ENCODE peak calls at places on chromosomes 16 and 17, in six cellular contexts. V is transverse colon, Z is OCI-LY7, Q is IMR-90, S is AG04449, U is cardiac fibroblast. R is an unnamed sample.

GRCh38 chr16:69712914-69713581 is 13.3 kb downstream of the NQO1 start:
- DNase-seq in V (no peak), U (no peak), Z (no peak), S (no peak), Q (no peak), R (no peak)

GRCh38 chr16:1003551-1004347 is 22.2 kb downstream of the SOX8 start:
- DNase-seq in S (no peak), Z (no peak), Q (peak), U (no peak), V (no peak), R (no peak)

GRCh38 chr16:52393448-52393847 is 153.5 kb downstream of the TOX3 start:
- DNase-seq in S (no peak), Z (no peak), U (no peak), Q (no peak), V (no peak), R (no peak)

GRCh38 chr17:79746955-79747507 is 16.3 kb downstream of the ENPP7 start:
- DNase-seq in Z (no peak), S (no peak), U (peak), V (no peak), Q (no peak), R (no peak)

GRCh38 chr16:2043980-2044451 is 3.6 kb downstream of the NTHL1 start:
- DNase-seq in S (no peak), U (no peak), V (peak), Z (no peak), Q (no peak), R (no peak)

GRCh38 chr17:78993241-78993956 is 13.7 kb upstream of the LGALS3BP start:
- DNase-seq in Z (peak), V (peak), S (no peak), Q (peak), U (peak), R (peak)

GRCh38 chr16:66335704-66336329 is 30.7 kb upstream of the CDH5 start:
- DNase-seq in Z (no peak), U (peak), S (no peak), V (peak), Q (peak), R (no peak)

GRCh38 chr17:14019186-14019956 is 49.9 kb upstream of the COX10 start:
- DNase-seq in U (peak), V (no peak), Q (peak), Z (no peak), S (no peak), R (no peak)

GRCh38 chr16:4375717-4376116 is 4.1 kb downstream of the VASN start:
- DNase-seq in Q (no peak), U (peak), V (no peak), S (no peak), Z (no peak), R (no peak)

GRCh38 chr17:76843703-76844484 is 24.3 kb upstream of the MGAT5B start:
- DNase-seq in U (peak), S (no peak), V (no peak), Q (no peak), Z (peak), R (no peak)
- TF ChIP-seq CTCF in U (no peak), S (no peak), V (no peak), Q (no peak), Z (peak), R (no peak)

GRCh38 chr16:30977502-30977901 is 7.5 kb upstream of the HSD3B7 start:
- DNase-seq in S (no peak), Z (no peak), Q (no peak), V (no peak), U (peak), R (no peak)
- TF ChIP-seq CTCF in S (peak), Z (peak), Q (peak), V (no peak), U (peak), R (no peak)

GRCh38 chr16:54746596-54746995 is 184.1 kb upstream of the IRX5 start:
- DNase-seq in V (no peak), Z (no peak), S (no peak), U (no peak), Q (no peak), R (no peak)

GRCh38 chr16:54750249-54750648 is 180.4 kb upstream of the IRX5 start:
- DNase-seq in U (no peak), V (no peak), Q (no peak), Z (no peak), S (no peak), R (no peak)

GRCh38 chr16:54748611-54749190 is 182.0 kb upstream of the IRX5 start:
- DNase-seq in Q (no peak), S (no peak), U (no peak), V (no peak), Z (no peak), R (no peak)

GRCh38 chr16:54742436-54742835 is 188.2 kb upstream of the IRX5 start:
- DNase-seq in Q (no peak), U (no peak), V (no peak), Z (no peak), S (no peak), R (no peak)

GRCh38 chr16:54744998-54745397 is 185.7 kb upstream of the IRX5 start:
- DNase-seq in S (no peak), U (no peak), Z (no peak), V (no peak), Q (no peak), R (no peak)
- TF ChIP-seq CTCF in S (no peak), U (no peak), Z (no peak), V (no peak), Q (no peak), R (no peak)

GRCh38 chr17:17505610-17506171 is 9.5 kb upstream of the RASD1 start:
- DNase-seq in S (no peak), Q (no peak), U (no peak), Z (no peak), V (no peak), R (no peak)
- TF ChIP-seq CTCF in S (no peak), Q (no peak), U (no peak), Z (no peak), V (no peak), R (no peak)

GRCh38 chr17:21241564-21241963 is 11.6 kb downstream of the NATD1 start:
- DNase-seq in U (no peak), Q (no peak), S (no peak), Z (no peak), V (no peak), R (no peak)

GRCh38 chr17:21240375-21241055 is 12.7 kb downstream of the NATD1 start:
- DNase-seq in V (no peak), Q (no peak), S (no peak), Z (no peak), U (no peak), R (no peak)

GRCh38 chr17:21243516-21244303 is 9.5 kb downstream of the NATD1 start:
- DNase-seq in V (no peak), Q (no peak), U (no peak), S (no peak), Z (no peak), R (no peak)

GRCh38 chr17:21242026-21242700 is 11.0 kb downstream of the NATD1 start:
- DNase-seq in V (no peak), Q (no peak), S (no peak), U (peak), Z (no peak), R (no peak)

GRCh38 chr17:21242780-21243515 is 10.3 kb downstream of the NATD1 start:
- DNase-seq in Z (no peak), U (no peak), Q (no peak), V (no peak), S (no peak), R (no peak)
- TF ChIP-seq CTCF in Z (no peak), U (no peak), Q (no peak), V (no peak), S (no peak), R (no peak)

GRCh38 chr16:86810062-86810461 is 231.7 kb downstream of the FOXL1 start:
- DNase-seq in Z (no peak), V (no peak), S (no peak), Q (no peak), U (no peak), R (no peak)
- TF ChIP-seq CTCF in Z (no peak), V (no peak), S (no peak), Q (no peak), U (no peak), R (no peak)

GRCh38 chr16:67907397-67907796 is 14.3 kb downstream of the PSKH1 start:
- DNase-seq in U (no peak), V (no peak), Z (no peak), S (no peak), Q (no peak), R (no peak)

GRCh38 chr16:67909056-67909742 is 16.1 kb downstream of the PSKH1 start:
- DNase-seq in Z (no peak), U (no peak), Q (no peak), V (no peak), S (no peak), R (no peak)

GRCh38 chr16:67914758-67915622 is 16.7 kb downstream of the CTRL start:
- DNase-seq in V (no peak), U (no peak), Q (no peak), S (no peak), Z (no peak), R (no peak)

GRCh38 chr16:67915831-67916723 is 15.6 kb downstream of the CTRL start:
- DNase-seq in Q (peak), U (no peak), S (no peak), V (peak), Z (no peak), R (no peak)

DNA sequence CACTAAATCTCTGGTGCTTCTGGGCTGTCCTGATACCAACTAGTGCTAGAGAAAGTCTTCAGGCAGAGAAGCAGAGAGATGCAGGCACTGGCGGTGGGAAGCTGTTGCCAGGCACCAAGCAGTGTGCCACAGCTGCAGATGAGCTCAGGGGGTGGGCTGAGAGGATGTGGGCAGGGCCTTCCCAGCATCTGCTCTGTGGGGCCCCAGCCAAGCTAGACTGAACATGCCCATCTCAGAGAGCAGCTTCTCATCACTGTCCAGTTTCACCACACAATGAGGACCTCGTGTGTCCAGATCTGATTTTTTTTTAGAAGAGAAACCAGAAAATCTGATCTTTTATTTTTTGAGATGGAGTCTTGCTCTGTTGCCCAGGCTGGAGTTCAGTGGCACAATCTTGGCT is 17.1 kb downstream of the PSKH1 start:
- DNase-seq in Q (peak), Z (peak), U (peak), S (peak), V (no peak), R (no peak)
- TF ChIP-seq CTCF in Q (no peak), Z (no peak), U (no peak), S (no peak), V (no peak), R (no peak)